ENCODE peak calls at places on chromosomes 16 and 17, in six cellular contexts. G is NCI-H2029; P is colonic mucosa; O is NCI-H1694 treated with DMSO at 0.1 percent for 48 hours; U is DMS 273 treated with DMSO at 0.1 percent for 48 hours; I is stimulated activated CD4-positive, alpha-beta T cell treated with anti-CD3 and anti-CD28 coated beads, Interleukin-1b, Interleukin-23, amount 100 ng/mL, for 4 hours. C is an unnamed sample.

GRCh38 chr17:31515226-31515759 is 123.8 kb downstream of the RAB11FIP4 start:
- DNase-seq in G (no peak), P (no peak), O (peak), U (peak), I (no peak), C (no peak)

GRCh38 chr17:29038511-29039300 is 4.2 kb upstream of the PIPOX start:
- DNase-seq in G (no peak), P (no peak), O (peak), U (no peak), I (no peak), C (no peak)

GRCh38 chr16:72927199-72928088 is 120.5 kb downstream of the ZFHX3 start:
- DNase-seq in G (peak), P (no peak), O (no peak), U (no peak), I (no peak), C (no peak)

GRCh38 chr17:75352079-75352569 is 53.4 kb downstream of the GRB2 start:
- DNase-seq in G (no peak), P (no peak), O (no peak), U (no peak), I (no peak), C (peak)

GRCh38 chr16:66228791-66229190 is 137.7 kb upstream of the CDH5 start:
- DNase-seq in G (no peak), P (no peak), O (no peak), U (no peak), I (no peak), C (no peak)

GRCh38 chr17:83136156-83136555 is 56.7 kb downstream of the METRNL start:
- DNase-seq in G (no peak), P (peak), O (no peak), U (no peak), I (no peak), C (peak)

GRCh38 chr16:75789237-75789636 is 62.9 kb upstream of the CPHXL start:
- DNase-seq in G (no peak), P (no peak), O (peak), U (no peak), I (peak), C (no peak)

GRCh38 chr17:29590979-29591736 is 1.7 kb upstream of the GIT1 start:
- DNase-seq in G (peak), P (no peak), O (peak), U (peak), I (no peak), C (peak)

GRCh38 chr16:22732315-22732840 is 81.6 kb upstream of the HS3ST2 start:
- DNase-seq in G (no peak), P (no peak), O (no peak), U (no peak), I (no peak), C (no peak)

GRCh38 chr16:20906225-20906870 is 5.8 kb downstream of the LYRM1 start:
- DNase-seq in G (no peak), P (no peak), O (no peak), U (no peak), I (no peak), C (no peak)

GRCh38 chr16:15765880-15766279 is 90.9 kb downstream of the MYH11 start:
- DNase-seq in G (peak), P (peak), O (peak), U (no peak), I (no peak), C (peak)

GRCh38 chr16:3961449-3961849 is 80.9 kb upstream of the CREBBP start:
- DNase-seq in G (no peak), P (no peak), O (no peak), U (no peak), I (no peak), C (no peak)

GRCh38 chr17:1908699-1909309 is 79.0 kb downstream of the RPA1 start:
- DNase-seq in G (peak), P (peak), O (peak), U (peak), I (no peak), C (peak)

GRCh38 chr17:75795820-75796607 is 11.4 kb downstream of the UNK start:
- DNase-seq in G (no peak), P (no peak), O (no peak), U (no peak), I (no peak), C (no peak)

GRCh38 chr16:22075776-22076175 is 16.6 kb upstream of the VWA3A start:
- DNase-seq in G (no peak), P (no peak), O (no peak), U (no peak), I (no peak), C (no peak)

GRCh38 chr16:66911801-66912200 is 6.9 kb downstream of the CDH16 start:
- DNase-seq in G (no peak), P (no peak), O (no peak), U (no peak), I (no peak), C (no peak)